ENCODE peak calls at places on chromosomes 12 and 14, in eight cellular contexts. Q is HCEC 1CT; G is A172; V is NCI-H1105 treated with DMSO at 0.1 percent for 48 hours; N is activated naive CD4-positive, alpha-beta T cell treated with Interleukin-2 at 50 U/mL for 16 hours; D is HS-5; U is NCI-H510A treated with DMSO at 0.1 percent for 48 hours; I is HEK293T. J is an unnamed sample.

GRCh38 chr14:25007832-25008231 is 42.1 kb downstream of the STXBP6 start:
- DNase-seq in Q (no peak), N (no peak), G (no peak), I (no peak), V (peak), U (no peak), D (no peak), J (no peak)

GRCh38 chr12:7937867-7938506 is 2.0 kb upstream of the SLC2A3 start:
- DNase-seq in N (no peak), I (no peak), V (peak), D (no peak), G (no peak), U (no peak), Q (peak), J (no peak)

GRCh38 chr12:51631591-51631990 is 40.6 kb downstream of the SCN8A start:
- DNase-seq in D (no peak), I (no peak), V (no peak), Q (peak), G (peak), U (no peak), N (no peak), J (peak)

GRCh38 chr12:131076791-131077747 is 123.4 kb downstream of the ADGRD1 start:
- DNase-seq in G (no peak), Q (no peak), I (no peak), D (no peak), N (no peak), U (no peak), V (no peak), J (no peak)

GRCh38 chr14:93676416-93676958 is 111.8 kb downstream of the PRIMA1 start:
- DNase-seq in G (no peak), D (no peak), U (no peak), I (no peak), V (no peak), N (no peak), Q (no peak), J (no peak)

GRCh38 chr14:30375280-30375892 is 183.6 kb upstream of the G2E3 start:
- DNase-seq in I (peak), G (peak), U (peak), V (peak), Q (peak), D (peak), N (peak), J (peak)

GRCh38 chr12:45276154-45276553 is 60.3 kb downstream of the ANO6 start:
- DNase-seq in V (no peak), G (no peak), I (no peak), U (no peak), D (no peak), Q (no peak), N (no peak), J (no peak)

GRCh38 chr12:76784600-76785051 is 20.7 kb downstream of the ZDHHC17 start:
- DNase-seq in I (no peak), G (no peak), V (no peak), Q (no peak), U (no peak), D (no peak), N (no peak), J (no peak)

GRCh38 chr12:84508325-84508861 is 404.2 kb downstream of the SLC6A15 start:
- DNase-seq in N (no peak), G (peak), Q (peak), V (no peak), U (peak), I (peak), D (peak), J (peak)

GRCh38 chr12:19988457-19988856 is 379.9 kb upstream of the PDE3A start:
- DNase-seq in I (no peak), U (no peak), G (no peak), Q (no peak), N (no peak), V (no peak), D (no peak), J (no peak)

GRCh38 chr14:45091696-45092095 is 7.8 kb downstream of the PRPF39 start:
- DNase-seq in Q (peak), U (no peak), G (no peak), V (no peak), I (no peak), N (no peak), D (peak), J (peak)

GRCh38 chr12:101855364-101855884 is 22.0 kb upstream of the DRAM1 start:
- DNase-seq in D (no peak), N (no peak), V (no peak), U (no peak), Q (peak), I (no peak), G (no peak), J (no peak)

GRCh38 chr14:59275668-59276067 is 87.2 kb downstream of the DAAM1 start:
- DNase-seq in G (peak), Q (peak), D (peak), N (no peak), I (no peak), U (no peak), V (no peak), J (peak)

GRCh38 chr14:23286904-23287479 is 1.1 kb upstream of the HOMEZ start:
- DNase-seq in I (no peak), D (no peak), N (no peak), Q (peak), G (no peak), V (no peak), U (no peak), J (no peak)

GRCh38 chr12:1808798-1809480 is 11.4 kb upstream of the LRTM2 start:
- DNase-seq in V (no peak), I (no peak), D (no peak), U (no peak), Q (no peak), N (peak), G (no peak), J (no peak)

GRCh38 chr12:11794751-11795150 is 145.3 kb downstream of the ETV6 start:
- DNase-seq in Q (no peak), V (no peak), D (no peak), I (no peak), N (no peak), G (no peak), U (no peak), J (no peak)